ENCODE peak calls at places on chromosomes 13 and 19, in ten cellular contexts. B is RWPE1; S is activated CD4-positive, alpha-beta T cell treated with anti-CD3 and anti-CD28 coated beads, Interleukin-2, amount 50 U/mL, for 4 hours; W is BE2C; C is stimulated activated CD4-positive, alpha-beta T cell treated with anti-CD3 and anti-CD28 coated beads, Interleukin-15, amount 100 ng/mL, for 1 hour; Q is iris pigment epithelial cell; E is head of caudate nucleus; J is NCI-H748 treated with DMSO at 0.1 percent for 48 hours; G is cardiac fibroblast; N is endodermal cell. I is an unnamed sample.

GRCh38 chr19:3881272-3882040 is 971 bp downstream of the ATCAY start:
- DNase-seq in B (no peak), S (no peak), W (peak), C (no peak), Q (no peak), E (no peak), J (no peak), G (no peak), N (peak), I (no peak)

GRCh38 chr13:62014299-62014698 is 598.6 kb upstream of the PCDH20 start:
- DNase-seq in B (peak), S (no peak), W (no peak), C (no peak), Q (peak), E (no peak), J (peak), G (peak), N (no peak), I (peak)

GRCh38 chr19:5635427-5635826 is 12.5 kb downstream of the SAFB start:
- DNase-seq in B (no peak), S (no peak), W (no peak), C (no peak), Q (no peak), E (no peak), J (no peak), G (no peak), N (no peak), I (no peak)

GRCh38 chr19:34136127-34136526 is 36.2 kb upstream of the LSM14A start:
- DNase-seq in B (no peak), S (no peak), W (no peak), C (no peak), Q (no peak), E (no peak), J (no peak), G (no peak), N (no peak), I (no peak)

GRCh38 chr19:19820774-19821315 is 705 bp downstream of the ZNF506 start:
- DNase-seq in B (peak), S (no peak), W (no peak), C (no peak), Q (peak), E (no peak), J (no peak), G (no peak), N (peak), I (peak)

GRCh38 chr19:677601-678380 is 1.6 kb downstream of the FSTL3 start:
- DNase-seq in B (peak), S (no peak), W (no peak), C (no peak), Q (peak), E (no peak), J (no peak), G (peak), N (peak), I (peak)

GRCh38 chr19:50500060-50500752 is 10.8 kb downstream of the JOSD2 start:
- DNase-seq in B (no peak), S (no peak), W (peak), C (no peak), Q (no peak), E (peak), J (no peak), G (no peak), N (peak), I (peak)

GRCh38 chr13:48730971-48731658 is 77.4 kb downstream of the CYSLTR2 start:
- DNase-seq in B (peak), S (no peak), W (no peak), C (no peak), Q (peak), E (no peak), J (no peak), G (peak), N (peak), I (peak)

GRCh38 chr19:44303305-44303704 is 1.5 kb downstream of the ZNF235 start:
- DNase-seq in B (no peak), S (no peak), W (no peak), C (no peak), Q (no peak), E (no peak), J (no peak), G (no peak), N (no peak), I (no peak)

GRCh38 chr13:102333320-102334181 is 68.3 kb downstream of the FGF14 start:
- DNase-seq in B (no peak), S (no peak), W (peak), C (no peak), Q (no peak), E (no peak), J (peak), G (no peak), N (no peak), I (no peak)

GRCh38 chr19:1717200-1717969 is 35.9 kb upstream of the ONECUT3 start:
- DNase-seq in B (no peak), S (no peak), W (no peak), C (no peak), Q (no peak), E (no peak), J (no peak), G (no peak), N (no peak), I (no peak)

GRCh38 chr13:45728759-45729158 is 26.6 kb downstream of the CBY2 start:
- DNase-seq in B (peak), S (no peak), W (peak), C (no peak), Q (no peak), E (no peak), J (no peak), G (no peak), N (peak), I (peak)